ENCODE peak calls at places on chromosomes 5 and 9, in eight cellular contexts. T is fibroblast of mammary gland; M is H7; O is foreskin fibroblast; P is AG04449; Y is AG04450; H is left ventricle myocardium inferior; V is CD8-positive, alpha-beta memory T cell. C is an unnamed sample.

GRCh38 chr9:116435706-116436105 is 251.4 kb upstream of the TRIM32 start:
- DNase-seq in Y (no peak), V (no peak), O (no peak), M (no peak), H (no peak), T (no peak), P (peak), C (no peak)

GRCh38 chr5:15620501-15620900 is 120.5 kb downstream of the FBXL7 start:
- DNase-seq in Y (no peak), V (no peak), P (no peak), M (no peak), T (peak), H (no peak), O (peak), C (peak)

GRCh38 chr5:6545770-6546690 is 86.8 kb downstream of the NSUN2 start:
- DNase-seq in M (no peak), O (no peak), Y (no peak), V (no peak), T (no peak), P (no peak), H (no peak), C (no peak)

GRCh38 chr9:121559183-121559582 is 59.5 kb upstream of the GGTA1 start:
- DNase-seq in V (no peak), O (no peak), H (no peak), Y (no peak), P (no peak), T (peak), M (no peak), C (no peak)

GRCh38 chr5:17248999-17249634 is 31.7 kb downstream of the BASP1 start:
- DNase-seq in P (peak), H (no peak), T (peak), V (no peak), O (peak), M (no peak), Y (peak), C (peak)

GRCh38 chr9:114488398-114489129 is 16.7 kb downstream of the WHRN start:
- DNase-seq in T (no peak), Y (no peak), H (no peak), V (no peak), O (no peak), P (no peak), M (no peak), C (no peak)

GRCh38 chr9:35481347-35481975 is 8.4 kb upstream of the RUSC2 start:
- DNase-seq in P (no peak), H (no peak), T (peak), Y (peak), O (peak), M (peak), V (no peak), C (peak)

GRCh38 chr9:117678882-117679281 is 25.3 kb upstream of the TLR4 start:
- DNase-seq in T (peak), M (no peak), V (no peak), P (no peak), H (no peak), O (no peak), Y (no peak), C (no peak)

GRCh38 chr5:172697123-172698121 is 56.4 kb downstream of the NEURL1B start:
- DNase-seq in H (peak), O (peak), M (peak), T (peak), P (no peak), Y (peak), V (peak), C (peak)

GRCh38 chr5:142507528-142507927 is 178.4 kb downstream of the FGF1 start:
- DNase-seq in M (no peak), H (no peak), V (no peak), O (no peak), T (peak), Y (no peak), P (no peak), C (no peak)

GRCh38 chr5:158953929-158954534 is 145.7 kb downstream of the EBF1 start:
- DNase-seq in M (no peak), P (no peak), V (no peak), Y (no peak), O (peak), T (no peak), H (no peak), C (no peak)

GRCh38 chr5:112420111-112420864 is 1.2 kb upstream of the EPB41L4A start:
- DNase-seq in V (no peak), Y (no peak), O (peak), T (peak), M (peak), P (no peak), H (peak), C (peak)

GRCh38 chr9:101536938-101537337 is 3.3 kb downstream of the RNF20 start:
- DNase-seq in V (no peak), P (no peak), H (no peak), Y (no peak), M (peak), O (peak), T (peak), C (no peak)

GRCh38 chr9:656918-657583 is 184.4 kb upstream of the DMRT1 start:
- DNase-seq in O (no peak), Y (no peak), T (no peak), H (no peak), P (no peak), V (no peak), M (no peak), C (no peak)

GRCh38 chr5:1195439-1195838 is 6.0 kb upstream of the SLC6A19 start:
- DNase-seq in O (no peak), T (no peak), M (no peak), P (no peak), Y (no peak), H (no peak), V (no peak), C (no peak)

GRCh38 chr9:136328011-136328621 is 777 bp downstream of the GPSM1 start:
- DNase-seq in P (no peak), Y (no peak), H (no peak), V (no peak), T (no peak), O (no peak), M (peak), C (no peak)

GRCh38 chr5:137954131-137954879 is 65.0 kb downstream of the PKD2L2 start:
- DNase-seq in T (peak), V (no peak), Y (peak), H (no peak), M (no peak), P (peak), O (peak), C (peak)

GRCh38 chr5:116076496-116076895 is 8.3 kb upstream of the COMMD10 start:
- DNase-seq in T (no peak), Y (no peak), H (no peak), O (no peak), V (no peak), P (no peak), M (no peak), C (no peak)

GRCh38 chr5:147479431-147479830 is 30.4 kb downstream of the DPYSL3 start:
- DNase-seq in V (no peak), T (peak), M (no peak), P (no peak), Y (no peak), O (peak), H (no peak), C (peak)

DNA sequence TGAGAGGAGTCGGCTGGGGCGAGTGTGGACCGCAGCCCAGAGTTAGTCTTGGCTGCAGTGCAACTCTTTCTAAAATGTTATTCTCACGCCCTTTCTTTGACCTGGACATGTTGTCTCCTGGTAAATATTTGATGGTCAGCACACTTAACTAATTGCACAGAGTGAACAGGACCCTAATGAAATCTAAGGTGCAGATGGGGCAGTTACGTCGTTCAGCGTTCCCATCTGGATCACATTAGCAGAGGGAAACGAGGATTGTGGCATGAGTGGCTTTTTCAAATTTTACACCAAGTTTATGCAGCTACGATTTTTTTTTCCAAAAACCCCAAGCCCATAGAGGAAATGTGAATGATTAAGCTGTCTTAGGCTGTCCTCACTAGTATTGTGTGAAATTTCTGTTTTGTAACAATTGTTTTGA is 478 bp downstream of the C9orf85 start:
- DNase-seq in V (no peak), M (no peak), H (no peak), O (peak), T (peak), Y (no peak), P (no peak), C (peak)
- H3K4me3 ChIP-seq in V (peak), M (peak), H (peak), O (peak), T (peak), Y (peak), P (peak), C (peak)

GRCh38 chr9:4214506-4214905 is 85.4 kb downstream of the GLIS3 start:
- DNase-seq in P (no peak), T (peak), M (no peak), Y (no peak), V (no peak), O (no peak), H (no peak), C (no peak)
- H3K4me3 ChIP-seq in P (no peak), T (no peak), M (no peak), Y (no peak), V (no peak), O (no peak), H (no peak), C (no peak)

GRCh38 chr5:135930949-135931295 is 23.9 kb downstream of the LECT2 start:
- DNase-seq in P (no peak), M (peak), O (no peak), H (no peak), T (no peak), Y (no peak), V (no peak), C (no peak)
- H3K4me3 ChIP-seq in P (no peak), M (peak), O (no peak), H (peak), T (no peak), Y (no peak), V (no peak), C (no peak)

GRCh38 chr5:57298295-57298984 is 124.6 kb downstream of the GPBP1 start:
- DNase-seq in T (peak), O (peak), Y (peak), P (peak), V (peak), M (peak), H (peak), C (peak)

GRCh38 chr5:57302164-57302563 is 128.3 kb downstream of the GPBP1 start:
- DNase-seq in P (no peak), T (peak), M (no peak), O (peak), Y (no peak), V (no peak), H (no peak), C (peak)

GRCh38 chr5:57299945-57300344 is 126.1 kb downstream of the GPBP1 start:
- DNase-seq in P (no peak), V (no peak), M (no peak), Y (no peak), O (no peak), T (no peak), H (no peak), C (no peak)

GRCh38 chr5:57302643-57303042 is 128.8 kb downstream of the GPBP1 start:
- DNase-seq in T (peak), H (no peak), O (no peak), P (peak), Y (no peak), V (no peak), M (no peak), C (no peak)

GRCh38 chr5:57298985-57299491 is 125.2 kb downstream of the GPBP1 start:
- DNase-seq in T (peak), O (peak), V (peak), Y (peak), M (peak), H (no peak), P (peak), C (peak)
- H3K4me3 ChIP-seq in T (no peak), O (no peak), V (peak), Y (no peak), M (no peak), H (peak), P (no peak), C (no peak)

GRCh38 chr5:151449288-151449687 is 1.9 kb downstream of the SLC36A1 start:
- DNase-seq in T (no peak), M (no peak), Y (no peak), H (no peak), V (no peak), P (no peak), O (peak), C (no peak)
- H3K4me3 ChIP-seq in T (no peak), M (no peak), Y (peak), H (peak), V (no peak), P (peak), O (peak), C (no peak)

C was measured in HFF-Myc.